ENCODE peak calls at places on chromosomes 3 and 15, in four cellular contexts. One of them, this sample, is unnamed.

GRCh38 chr3:112124901-112125607 is 8.0 kb downstream of the GCSAM start:
- DNase-seq in GM12865: no peak
- DNase-seq in heart right ventricle: no peak
- DNase-seq in cardiac fibroblast: no peak
- DNase-seq in this sample: no peak

GRCh38 chr15:53251998-53252397 is 461.9 kb upstream of the ONECUT1 start:
- DNase-seq in GM12865: no peak
- DNase-seq in cardiac fibroblast: no peak
- DNase-seq in heart right ventricle: no peak
- DNase-seq in this sample: no peak

GRCh38 chr15:53072077-53072476 is 281.9 kb upstream of the ONECUT1 start:
- DNase-seq in cardiac fibroblast: peak; percentile 18
- DNase-seq in GM12865: peak; percentile 31
- DNase-seq in heart right ventricle: peak; percentile 4
- DNase-seq in this sample: peak; percentile 1

GRCh38 chr3:40191850-40192448 is 117.6 kb upstream of the EIF1B start:
- DNase-seq in GM12865: peak; percentile 71
- DNase-seq in heart right ventricle: peak; percentile 41
- DNase-seq in cardiac fibroblast: peak; percentile 72
- DNase-seq in this sample: no peak

GRCh38 chr3:55662683-55663082 is 175.6 kb upstream of the WNT5A start:
- DNase-seq in GM12865: no peak
- DNase-seq in heart right ventricle: no peak
- DNase-seq in cardiac fibroblast: no peak
- DNase-seq in this sample: no peak

GRCh38 chr3:177111541-177111949 is 85.7 kb downstream of the TBL1XR1 start:
- DNase-seq in cardiac fibroblast: no peak
- DNase-seq in heart right ventricle: no peak
- DNase-seq in GM12865: no peak
- DNase-seq in this sample: no peak

GRCh38 chr15:67359431-67360082 is 105.0 kb downstream of the IQCH start:
- DNase-seq in GM12865: no peak
- DNase-seq in cardiac fibroblast: no peak
- DNase-seq in heart right ventricle: no peak
- DNase-seq in this sample: no peak

GRCh38 chr15:46304320-46304719 is 669.5 kb downstream of the SQOR start:
- DNase-seq in heart right ventricle: no peak
- DNase-seq in cardiac fibroblast: no peak
- DNase-seq in GM12865: no peak
- DNase-seq in this sample: no peak

GRCh38 chr15:69820819-69821218 is 276.9 kb downstream of the TLE3 start:
- DNase-seq in cardiac fibroblast: no peak
- DNase-seq in heart right ventricle: no peak
- DNase-seq in GM12865: no peak
- DNase-seq in this sample: no peak

GRCh38 chr3:18344306-18345014 is 80.7 kb downstream of the SATB1 start:
- DNase-seq in cardiac fibroblast: no peak
- DNase-seq in GM12865: no peak
- DNase-seq in heart right ventricle: no peak
- DNase-seq in this sample: no peak

GRCh38 chr3:18338827-18339226 is 86.3 kb downstream of the SATB1 start:
- DNase-seq in cardiac fibroblast: peak; percentile 1
- DNase-seq in GM12865: no peak
- DNase-seq in heart right ventricle: no peak
- DNase-seq in this sample: no peak

GRCh38 chr3:18345015-18345367 is 80.1 kb downstream of the SATB1 start:
- DNase-seq in GM12865: no peak
- DNase-seq in heart right ventricle: no peak
- DNase-seq in cardiac fibroblast: no peak
- DNase-seq in this sample: no peak

GRCh38 chr3:18346097-18346496 is 79.0 kb downstream of the SATB1 start:
- DNase-seq in heart right ventricle: no peak
- DNase-seq in cardiac fibroblast: no peak
- DNase-seq in GM12865: no peak
- DNase-seq in this sample: no peak

DNA sequence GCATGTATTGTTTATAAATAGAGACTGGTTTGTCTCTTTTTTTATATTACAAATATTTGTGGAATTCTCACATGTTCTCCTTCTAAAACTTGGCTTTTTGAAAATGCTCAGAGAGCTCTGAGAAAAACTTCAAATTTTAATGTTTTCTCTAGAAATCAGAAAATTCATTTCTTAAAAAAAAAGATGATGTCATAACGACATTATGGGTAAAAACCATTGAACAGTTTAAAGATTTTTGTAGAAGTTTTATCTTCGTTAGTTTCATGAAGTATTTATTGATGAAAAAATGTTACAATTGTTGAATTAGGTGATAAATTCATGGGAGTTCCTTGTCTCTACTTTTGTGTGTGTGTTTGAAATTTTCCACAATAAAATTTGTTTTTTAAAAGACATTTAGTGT is 81.3 kb downstream of the SATB1 start:
- DNase-seq in cardiac fibroblast: no peak
- DNase-seq in heart right ventricle: no peak
- DNase-seq in GM12865: no peak
- DNase-seq in this sample: no peak
- H3K4me3 ChIP-seq in cardiac fibroblast: no peak overlapping the region
- H3K4me3 ChIP-seq in heart right ventricle: no peak overlapping the region
- H3K4me3 ChIP-seq in GM12865: no peak overlapping the region
- H3K4me3 ChIP-seq in this sample: no peak overlapping the region

DNA sequence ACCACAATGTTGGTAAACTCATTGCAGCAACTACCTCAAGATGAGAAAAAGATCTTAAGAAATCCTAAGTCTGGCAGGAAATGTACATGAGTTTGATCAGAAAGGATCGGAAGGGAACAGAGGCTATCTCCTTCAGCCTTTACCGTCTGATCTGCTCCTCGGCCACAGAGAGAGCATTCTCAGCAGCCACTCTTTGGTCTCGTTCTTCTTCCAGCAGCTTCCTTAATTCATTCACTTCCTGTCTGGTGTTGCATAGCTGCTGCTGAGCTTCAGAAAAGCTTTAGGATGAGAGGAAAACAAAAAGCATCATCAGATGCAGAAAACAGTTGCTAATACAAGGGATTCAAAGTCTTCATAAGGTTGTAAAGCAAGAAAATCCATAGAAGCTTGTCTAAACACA is 6.6 kb upstream of the HCLS1 start:
- DNase-seq in heart right ventricle: no peak
- DNase-seq in cardiac fibroblast: no peak
- DNase-seq in GM12865: no peak
- DNase-seq in this sample: no peak
- H3K4me3 ChIP-seq in heart right ventricle: no peak overlapping the region
- H3K4me3 ChIP-seq in cardiac fibroblast: no peak overlapping the region
- H3K4me3 ChIP-seq in GM12865: no peak overlapping the region
- H3K4me3 ChIP-seq in this sample: no peak overlapping the region

GRCh38 chr15:44738340-44738984 is 2.1 kb downstream of the TRIM69 start:
- DNase-seq in GM12865: peak; percentile 65
- DNase-seq in cardiac fibroblast: peak; percentile 82
- DNase-seq in heart right ventricle: no peak
- DNase-seq in this sample: no peak

GRCh38 chr15:44734839-44735481 is 1.4 kb upstream of the TRIM69 start:
- DNase-seq in GM12865: no peak
- DNase-seq in cardiac fibroblast: no peak
- DNase-seq in heart right ventricle: no peak
- DNase-seq in this sample: no peak

GRCh38 chr15:44735482-44736260 is 657 bp upstream of the TRIM69 start:
- DNase-seq in cardiac fibroblast: peak; percentile 39
- DNase-seq in GM12865: peak; percentile 57
- DNase-seq in heart right ventricle: peak; percentile 44
- DNase-seq in this sample: no peak

DNA sequence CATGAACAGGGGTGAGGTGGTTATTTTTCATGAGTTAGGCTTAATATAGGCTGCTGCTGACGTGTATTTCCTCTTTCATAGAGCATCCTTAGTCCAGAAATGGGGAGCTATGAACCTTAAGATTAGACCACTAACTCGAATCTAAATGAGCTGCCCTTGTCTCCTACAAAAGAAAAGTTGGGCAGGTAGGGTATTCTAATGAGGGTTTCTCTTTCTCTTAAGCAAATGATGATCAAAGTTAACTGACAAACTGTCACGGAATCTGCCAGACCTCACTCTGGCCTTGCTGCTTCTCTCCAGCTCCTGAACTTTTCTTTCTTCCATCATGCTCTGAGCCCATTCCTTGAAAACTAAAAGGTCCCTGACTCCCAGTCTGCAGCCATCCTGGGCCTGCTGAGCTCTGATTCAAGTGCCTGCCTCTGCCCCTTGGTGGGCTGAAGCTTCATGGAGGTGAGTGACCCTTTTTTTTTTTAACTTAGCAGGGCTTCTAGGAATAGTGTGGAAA is at the start of gene TRIM69:
- DNase-seq in GM12865: no peak
- DNase-seq in heart right ventricle: no peak
- DNase-seq in cardiac fibroblast: no peak
- DNase-seq in this sample: no peak
- H3K4me3 ChIP-seq in GM12865: peak within 1 kb of the TSS; percentile 51
- H3K4me3 ChIP-seq in heart right ventricle: no peak within 1 kb of the TSS
- H3K4me3 ChIP-seq in cardiac fibroblast: no peak within 1 kb of the TSS
- H3K4me3 ChIP-seq in this sample: no peak within 1 kb of the TSS

DNA sequence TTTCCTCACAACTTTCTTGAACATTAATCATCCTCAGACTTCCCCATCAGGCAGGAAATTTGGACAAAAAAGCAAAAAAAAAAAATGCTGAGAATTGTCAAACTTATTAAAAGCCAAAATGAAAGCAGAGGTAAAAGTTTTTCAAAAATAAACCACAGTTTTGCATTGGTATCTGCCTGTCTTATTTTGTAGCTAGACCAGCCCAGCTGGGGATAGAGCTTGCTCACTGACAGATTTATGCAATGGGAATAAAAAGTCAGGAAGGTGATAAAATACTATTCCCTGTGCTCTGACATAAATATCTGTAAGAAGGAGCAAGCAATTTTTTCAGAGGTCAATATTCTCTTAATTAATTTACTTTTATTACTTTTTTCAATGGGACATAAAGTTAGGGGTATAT is 1006.7 kb upstream of the ALCAM start:
- DNase-seq in heart right ventricle: no peak
- DNase-seq in cardiac fibroblast: peak; percentile 26
- DNase-seq in GM12865: no peak
- DNase-seq in this sample: no peak
- H3K4me3 ChIP-seq in heart right ventricle: no peak overlapping the region
- H3K4me3 ChIP-seq in cardiac fibroblast: no peak overlapping the region
- H3K4me3 ChIP-seq in GM12865: no peak overlapping the region
- H3K4me3 ChIP-seq in this sample: peak overlapping the region; percentile 1

DNA sequence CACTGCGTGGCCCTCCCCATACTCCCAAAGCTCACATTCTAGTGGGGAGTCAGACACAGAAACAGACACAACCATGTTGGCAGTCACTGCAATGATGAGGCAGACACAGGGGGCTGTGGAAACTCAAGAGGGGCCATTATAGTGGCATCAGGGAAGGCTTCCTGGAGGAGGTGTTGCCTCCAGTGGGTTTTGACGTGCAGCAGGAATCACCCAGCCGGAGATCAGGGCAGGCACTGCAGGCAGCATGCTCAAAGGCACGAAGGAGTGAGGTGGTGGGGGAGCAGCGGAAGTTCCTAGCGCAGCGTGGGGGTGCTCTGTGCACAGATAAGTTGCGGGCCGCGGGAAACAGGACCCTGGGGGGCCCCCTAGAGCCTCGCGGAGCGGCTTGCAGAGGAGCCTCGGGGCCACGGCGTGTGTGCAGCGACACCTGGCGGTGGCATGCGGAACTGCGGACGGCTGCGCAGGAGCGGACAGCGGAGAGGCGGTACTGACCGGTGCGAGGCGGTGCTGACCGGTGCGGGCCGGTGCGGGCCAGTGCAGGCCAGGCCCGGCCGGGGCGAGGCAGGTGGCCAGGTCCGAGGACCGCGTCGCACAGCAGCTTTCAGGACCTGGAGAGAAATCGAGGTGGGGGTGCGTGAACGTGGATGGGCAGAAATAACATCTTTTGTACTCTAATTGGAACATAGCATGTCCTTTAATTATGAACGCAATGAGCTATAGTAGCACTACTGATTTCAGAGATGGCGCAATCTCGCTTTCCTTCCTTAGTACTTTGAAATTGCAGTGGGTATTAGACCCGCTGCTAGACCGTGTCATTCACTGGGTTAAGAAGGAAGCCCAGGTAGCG is 101.5 kb downstream of the FBLN2 start:
- DNase-seq in heart right ventricle: peak; percentile 61
- DNase-seq in GM12865: peak; percentile 68
- DNase-seq in cardiac fibroblast: peak; percentile 78
- DNase-seq in this sample: no peak
- H3K4me3 ChIP-seq in heart right ventricle: no peak overlapping the region
- H3K4me3 ChIP-seq in GM12865: no peak overlapping the region
- H3K4me3 ChIP-seq in cardiac fibroblast: no peak overlapping the region
- H3K4me3 ChIP-seq in this sample: no peak overlapping the region

GRCh38 chr15:101088788-101089578 is 162.9 kb downstream of the CHSY1 start:
- DNase-seq in GM12865: peak; percentile 75
- DNase-seq in heart right ventricle: peak; percentile 68
- DNase-seq in cardiac fibroblast: peak; percentile 67
- DNase-seq in this sample: no peak

GRCh38 chr15:101087172-101087769 is 164.6 kb downstream of the CHSY1 start:
- DNase-seq in cardiac fibroblast: no peak
- DNase-seq in GM12865: no peak
- DNase-seq in heart right ventricle: no peak
- DNase-seq in this sample: no peak

GRCh38 chr15:101086394-101087171 is 165.3 kb downstream of the CHSY1 start:
- DNase-seq in GM12865: no peak
- DNase-seq in cardiac fibroblast: no peak
- DNase-seq in heart right ventricle: no peak
- DNase-seq in this sample: no peak

GRCh38 chr15:101089579-101090459 is 162.0 kb downstream of the CHSY1 start:
- DNase-seq in cardiac fibroblast: no peak
- DNase-seq in GM12865: no peak
- DNase-seq in heart right ventricle: no peak
- DNase-seq in this sample: no peak

GRCh38 chr15:101088311-101088710 is 163.5 kb downstream of the CHSY1 start:
- DNase-seq in GM12865: no peak
- DNase-seq in cardiac fibroblast: no peak
- DNase-seq in heart right ventricle: no peak
- DNase-seq in this sample: no peak
- H3K4me3 ChIP-seq in GM12865: no peak overlapping the region
- H3K4me3 ChIP-seq in cardiac fibroblast: no peak overlapping the region
- H3K4me3 ChIP-seq in heart right ventricle: no peak overlapping the region
- H3K4me3 ChIP-seq in this sample: no peak overlapping the region